ENCODE peak calls at places on chromosomes 2 and 18, in six cellular contexts. W is fibroblast of mammary gland, O is A549, K is heart right ventricle, I is IMR-90, M is tibial artery. B is an unnamed sample.

GRCh38 chr2:68357608-68358337 is 7.3 kb upstream of the PLEK start:
- DNase-seq in O (peak), I (peak), K (peak), W (peak), M (peak), B (peak)

GRCh38 chr2:169462896-169463695 is 16.2 kb upstream of the BBS5 start:
- DNase-seq in I (peak), W (peak), O (no peak), M (no peak), K (no peak), B (peak)

GRCh38 chr2:71551631-71551915 is 98.2 kb downstream of the DYSF start:
- DNase-seq in K (no peak), O (no peak), W (no peak), M (no peak), I (no peak), B (no peak)

GRCh38 chr18:47175283-47175894 is 775 bp downstream of the IER3IP1 start:
- DNase-seq in K (no peak), M (peak), O (no peak), W (no peak), I (no peak), B (no peak)

GRCh38 chr18:7562491-7562890 is 4.6 kb upstream of the PTPRM start:
- DNase-seq in M (no peak), K (no peak), O (no peak), W (no peak), I (no peak), B (no peak)

GRCh38 chr2:136235451-136236418 is 117.8 kb upstream of the CXCR4 start:
- DNase-seq in I (peak), O (peak), W (peak), K (no peak), M (no peak), B (peak)

GRCh38 chr18:79402977-79403722 is 7.4 kb downstream of the NFATC1 start:
- DNase-seq in M (peak), W (no peak), O (no peak), I (no peak), K (peak), B (peak)

GRCh38 chr2:241275910-241276309 is 39.6 kb downstream of the HDLBP start:
- DNase-seq in M (no peak), O (no peak), W (no peak), I (no peak), K (no peak), B (no peak)

GRCh38 chr2:174487536-174488162 is 820 bp upstream of the GPR155 start:
- DNase-seq in M (no peak), O (no peak), I (no peak), W (no peak), K (no peak), B (peak)

GRCh38 chr2:20093263-20094141 is 42.1 kb upstream of the LAPTM4A start:
- DNase-seq in M (peak), K (peak), W (peak), O (peak), I (peak), B (peak)

GRCh38 chr2:214261683-214262082 is 149.2 kb upstream of the VWC2L start:
- DNase-seq in O (no peak), K (no peak), M (no peak), I (peak), W (no peak), B (no peak)

GRCh38 chr2:185385157-185385556 is 353.4 kb upstream of the FSIP2 start:
- DNase-seq in W (no peak), K (no peak), M (no peak), I (no peak), O (no peak), B (no peak)

GRCh38 chr18:29164993-29165599 is 988.2 kb upstream of the CDH2 start:
- DNase-seq in W (peak), O (peak), K (no peak), I (peak), M (no peak), B (peak)

GRCh38 chr2:45862843-45863242 is 211.4 kb downstream of the PRKCE start:
- DNase-seq in M (no peak), I (no peak), K (no peak), O (no peak), W (no peak), B (no peak)

GRCh38 chr2:72815655-72816268 is 10.1 kb downstream of the EXOC6B start:
- DNase-seq in K (no peak), O (no peak), I (peak), W (no peak), M (no peak), B (no peak)

GRCh38 chr2:70509565-70509964 is 44.1 kb downstream of the TGFA start:
- DNase-seq in O (no peak), K (no peak), I (no peak), W (peak), M (no peak), B (peak)

GRCh38 chr2:98086491-98087446 is at the start of gene VWA3B:
- DNase-seq in I (no peak), O (peak), M (no peak), K (peak), W (peak), B (peak)

GRCh38 chr2:64330691-64331429 is 123.1 kb upstream of the LGALSL start:
- DNase-seq in O (no peak), M (peak), W (peak), I (peak), K (peak), B (peak)

GRCh38 chr2:163713534-163714311 is 22.1 kb downstream of the FIGN start:
- DNase-seq in M (no peak), K (no peak), I (no peak), O (no peak), W (no peak), B (no peak)

GRCh38 chr2:19114754-19115231 is 243.6 kb downstream of the OSR1 start:
- DNase-seq in W (no peak), O (no peak), M (no peak), I (no peak), K (peak), B (peak)

GRCh38 chr2:196535742-196536141 is 103.8 kb upstream of the CCDC150 start:
- DNase-seq in K (no peak), W (no peak), M (no peak), I (no peak), O (no peak), B (no peak)

GRCh38 chr2:54535599-54536195 is 79.6 kb downstream of the SPTBN1 start:
- DNase-seq in M (peak), K (peak), W (no peak), I (no peak), O (no peak), B (no peak)

GRCh38 chr2:96631804-96632435 is 6.2 kb downstream of the KANSL3 start:
- DNase-seq in K (no peak), O (no peak), W (peak), I (peak), M (no peak), B (peak)

GRCh38 chr18:28735731-28736130 is 558.8 kb upstream of the CDH2 start:
- DNase-seq in K (no peak), I (peak), W (peak), M (no peak), O (no peak), B (peak)

GRCh38 chr2:110101280-110101844 is 14.3 kb downstream of the MALL start:
- DNase-seq in M (peak), I (peak), W (peak), O (peak), K (peak), B (peak)

GRCh38 chr18:48142994-48143393 is 212.5 kb upstream of the SMAD2 start:
- DNase-seq in O (no peak), M (no peak), W (no peak), I (no peak), K (no peak), B (no peak)

GRCh38 chr2:170812716-170813585 is 3.7 kb upstream of the GAD1 start:
- DNase-seq in O (peak), K (no peak), I (peak), W (peak), M (no peak), B (peak)

GRCh38 chr18:71899707-71900483 is 644.2 kb downstream of the CBLN2 start:
- DNase-seq in W (no peak), K (no peak), I (no peak), M (no peak), O (no peak), B (no peak)

GRCh38 chr18:12287684-12288405 is 20.2 kb upstream of the TUBB6 start:
- DNase-seq in O (peak), M (peak), W (peak), K (peak), I (peak), B (peak)

GRCh38 chr2:208373460-208374089 is 33.0 kb upstream of the PTH2R start:
- DNase-seq in O (peak), K (no peak), I (peak), W (peak), M (peak), B (peak)

GRCh38 chr2:235940330-235940729 is 227.9 kb downstream of the GBX2 start:
- DNase-seq in W (peak), K (peak), O (peak), I (peak), M (peak), B (peak)

GRCh38 chr2:1748741-1749488 is 4.6 kb upstream of the PXDN start:
- DNase-seq in M (no peak), K (no peak), O (no peak), W (peak), I (no peak), B (peak)

GRCh38 chr2:55224761-55225261 is 7.3 kb downstream of the CLHC1 start:
- DNase-seq in I (no peak), W (peak), K (peak), M (no peak), O (no peak), B (no peak)

GRCh38 chr18:60585670-60586069 is 213.1 kb upstream of the MC4R start:
- DNase-seq in K (no peak), I (no peak), W (no peak), M (no peak), O (no peak), B (no peak)
- TF ChIP-seq CTCF in K (no peak), I (no peak), W (no peak), M (no peak), O (no peak), B (no peak)

GRCh38 chr2:15732341-15733077 is 140.8 kb downstream of the DDX1 start:
- DNase-seq in M (no peak), O (no peak), W (peak), I (no peak), K (no peak), B (no peak)
- H3K4me3 ChIP-seq in M (no peak), O (no peak), W (no peak), I (no peak), K (no peak), B (no peak)

GRCh38 chr2:100422320-100422719 is 4.9 kb upstream of the CHST10 start:
- DNase-seq in M (no peak), I (peak), W (peak), O (peak), K (no peak), B (peak)
- TF ChIP-seq CTCF in M (peak), I (peak), W (peak), O (peak), K (peak), B (peak)

GRCh38 chr2:144596074-144596871 is 76.4 kb upstream of the ZEB2 start:
- DNase-seq in I (peak), M (no peak), K (no peak), W (peak), O (peak), B (no peak)
- H3K4me3 ChIP-seq in I (peak), M (no peak), K (no peak), W (no peak), O (no peak), B (no peak)

GRCh38 chr2:168157926-168158325 is 89.5 kb downstream of the STK39 start:
- DNase-seq in K (no peak), M (no peak), W (no peak), O (no peak), I (no peak), B (no peak)

GRCh38 chr2:168159754-168160585 is 87.4 kb downstream of the STK39 start:
- DNase-seq in O (no peak), I (no peak), W (no peak), K (no peak), M (no peak), B (no peak)

GRCh38 chr2:168156661-168157060 is 90.7 kb downstream of the STK39 start:
- DNase-seq in O (no peak), M (no peak), I (peak), K (peak), W (peak), B (peak)

GRCh38 chr2:168157070-168157469 is 90.3 kb downstream of the STK39 start:
- DNase-seq in W (no peak), I (no peak), M (no peak), O (no peak), K (no peak), B (no peak)

GRCh38 chr2:168160897-168161296 is 86.5 kb downstream of the STK39 start:
- DNase-seq in I (no peak), O (peak), W (peak), K (no peak), M (no peak), B (no peak)
- TF ChIP-seq CTCF in I (peak), O (peak), W (peak), K (no peak), M (no peak), B (peak)